ENCODE peak calls at places on chromosomes 7 and 10, in nine cellular contexts. D, A, W, F, O, E, P, J and H are unnamed samples.

GRCh38 chr10:55852850-55853249 is 508.2 kb downstream of the ZWINT start:
- DNase-seq in W (no peak), J (no peak), D (no peak), E (no peak), F (no peak), P (no peak), O (no peak), A (no peak), H (no peak)

GRCh38 chr10:111106081-111106480 is 29.3 kb downstream of the ADRA2A start:
- DNase-seq in D (no peak), J (no peak), A (no peak), F (no peak), W (no peak), P (no peak), E (no peak), O (no peak), H (no peak)

GRCh38 chr7:139901411-139901810 is 72.3 kb downstream of the TBXAS1 start:
- DNase-seq in D (peak), P (no peak), A (no peak), W (no peak), F (no peak), O (no peak), E (no peak), J (no peak), H (no peak)

GRCh38 chr10:4708123-4708759 is 117.8 kb upstream of the AKR1E2 start:
- DNase-seq in D (peak), J (no peak), A (peak), O (peak), P (no peak), F (no peak), W (peak), E (no peak), H (no peak)

GRCh38 chr10:71965623-71966022 is 1.4 kb downstream of the CHST3 start:
- DNase-seq in J (no peak), W (no peak), E (no peak), A (no peak), D (no peak), P (no peak), O (no peak), F (no peak), H (no peak)

GRCh38 chr7:84809877-84810276 is 377.0 kb downstream of the SEMA3D start:
- DNase-seq in D (no peak), P (no peak), F (no peak), J (no peak), A (no peak), O (no peak), W (no peak), E (no peak), H (no peak)

GRCh38 chr10:71090330-71090729 is 122.0 kb upstream of the UNC5B start:
- DNase-seq in F (no peak), W (no peak), J (no peak), P (no peak), O (no peak), A (peak), D (no peak), E (no peak), H (no peak)

GRCh38 chr7:151113344-151114150 is 27.3 kb downstream of the AGAP3 start:
- DNase-seq in D (no peak), F (no peak), W (peak), J (no peak), O (no peak), A (peak), E (no peak), P (peak), H (peak)

GRCh38 chr10:88216976-88217375 is 353.6 kb downstream of the PTEN start:
- DNase-seq in O (no peak), W (no peak), E (no peak), F (no peak), A (no peak), J (no peak), D (peak), P (no peak), H (no peak)

GRCh38 chr7:55265836-55266235 is 99.3 kb upstream of the LANCL2 start:
- DNase-seq in J (no peak), W (peak), O (no peak), F (no peak), P (no peak), E (no peak), A (no peak), D (no peak), H (no peak)

GRCh38 chr7:114825423-114825951 is 96.4 kb upstream of the MDFIC start:
- DNase-seq in P (no peak), A (no peak), O (no peak), J (no peak), D (no peak), F (no peak), E (no peak), W (peak), H (no peak)

GRCh38 chr7:150979706-150980390 is 1.7 kb upstream of the KCNH2 start:
- DNase-seq in D (no peak), F (no peak), A (no peak), W (no peak), O (no peak), J (peak), P (no peak), E (no peak), H (no peak)

GRCh38 chr7:6530626-6531491 is 20.4 kb downstream of the GRID2IP start:
- DNase-seq in P (no peak), F (no peak), O (no peak), E (peak), J (no peak), D (no peak), A (peak), W (no peak), H (no peak)

GRCh38 chr10:67925449-67926005 is 41.1 kb downstream of the SIRT1 start:
- DNase-seq in P (peak), J (no peak), O (no peak), E (no peak), D (no peak), A (no peak), W (no peak), F (no peak), H (no peak)

GRCh38 chr10:130997267-130998045 is 314.1 kb downstream of the TCERG1L start:
- DNase-seq in E (no peak), P (no peak), W (no peak), O (no peak), D (no peak), J (no peak), F (no peak), A (no peak), H (no peak)

GRCh38 chr10:87767253-87767652 is 50.8 kb downstream of the ATAD1 start:
- DNase-seq in J (no peak), E (no peak), O (no peak), W (no peak), P (peak), F (no peak), D (peak), A (no peak), H (no peak)

GRCh38 chr7:127745445-127745844 is 93.5 kb downstream of the SND1 start:
- DNase-seq in E (no peak), W (no peak), J (no peak), F (no peak), O (no peak), A (no peak), P (no peak), D (no peak), H (no peak)

GRCh38 chr10:103556383-103557007 is 63.0 kb downstream of the NEURL1 start:
- DNase-seq in D (no peak), F (no peak), O (no peak), J (no peak), A (no peak), P (no peak), W (no peak), E (no peak), H (no peak)

GRCh38 chr7:1224093-1224702 is 8.5 kb upstream of the UNCX start:
- DNase-seq in D (no peak), W (no peak), O (no peak), E (no peak), F (no peak), A (no peak), J (no peak), P (no peak), H (no peak)

GRCh38 chr7:55561756-55562155 is 10.5 kb downstream of the VOPP1 start:
- DNase-seq in W (no peak), D (peak), A (no peak), O (no peak), E (no peak), F (no peak), J (no peak), P (no peak), H (no peak)

GRCh38 chr10:1209355-1209979 is 153.3 kb downstream of the WDR37 start:
- DNase-seq in J (no peak), E (peak), O (no peak), W (no peak), P (no peak), D (no peak), A (no peak), F (no peak), H (no peak)

GRCh38 chr7:156368459-156368858 is 272.1 kb upstream of the RNF32 start:
- DNase-seq in A (no peak), F (no peak), E (no peak), P (no peak), D (no peak), W (no peak), J (no peak), O (no peak), H (no peak)

DNA sequence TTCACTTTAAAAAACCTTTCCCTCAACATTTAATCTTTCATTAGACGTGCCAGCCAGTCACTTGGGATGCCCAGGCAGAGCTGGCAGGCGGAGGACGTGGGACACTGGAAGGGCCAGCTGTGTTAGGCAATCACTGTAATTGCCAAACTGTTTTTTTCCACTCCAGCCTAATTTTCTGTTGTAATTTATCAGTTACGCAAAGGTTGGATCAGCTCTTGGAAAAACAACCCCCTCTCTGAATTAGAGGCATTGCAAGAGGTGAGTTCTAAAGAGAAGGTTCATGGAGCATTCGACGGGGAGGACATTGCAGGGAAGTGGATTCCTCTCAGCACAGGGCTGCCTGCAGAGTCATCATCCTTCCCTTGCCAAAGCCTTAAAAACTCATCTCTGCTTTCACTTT is 272.5 kb upstream of the RNF32 start:
- DNase-seq in J (no peak), F (no peak), O (no peak), P (no peak), D (no peak), A (no peak), W (no peak), E (no peak), H (no peak)
- TF ChIP-seq POLR2A in J (no peak), F (no peak), O (no peak), P (no peak), D (no peak), A (no peak), W (no peak), E (no peak), H (no peak)

DNA sequence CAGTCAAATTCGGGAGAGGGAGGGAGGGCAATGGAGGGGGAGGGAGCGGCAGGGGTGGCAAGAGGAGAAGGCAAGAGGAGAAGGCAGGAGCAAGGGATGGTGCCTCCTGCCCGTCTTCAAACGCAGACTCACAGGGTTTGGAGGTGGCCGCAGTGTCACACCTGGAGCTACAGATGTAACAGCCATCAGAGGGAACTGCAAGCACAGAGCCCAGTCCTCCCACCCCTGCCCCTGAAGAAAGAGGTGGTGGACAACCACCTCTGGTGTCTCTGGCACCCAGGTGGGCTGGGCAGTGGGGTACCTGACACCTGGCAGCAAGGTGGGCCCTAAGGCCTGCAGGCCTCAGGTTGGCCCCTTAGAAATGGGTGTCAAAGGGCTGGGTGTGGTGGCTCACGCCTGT is 67.0 kb upstream of the SDK1 start:
- DNase-seq in F (no peak), A (no peak), O (no peak), D (no peak), E (peak), J (no peak), W (no peak), P (no peak), H (no peak)
- TF ChIP-seq POLR2A in F (no peak), A (no peak), O (no peak), D (no peak), E (no peak), J (no peak), W (no peak), P (no peak), H (no peak)

GRCh38 chr7:22713463-22713862 is 13.5 kb upstream of the IL6 start:
- DNase-seq in E (no peak), W (no peak), P (no peak), D (no peak), J (no peak), A (no peak), F (no peak), O (no peak), H (no peak)

GRCh38 chr7:22717760-22718159 is 9.2 kb upstream of the IL6 start:
- DNase-seq in E (no peak), O (no peak), J (no peak), D (no peak), P (no peak), W (no peak), A (no peak), F (no peak), H (no peak)

GRCh38 chr7:22715969-22716368 is 11.0 kb upstream of the IL6 start:
- DNase-seq in P (no peak), E (no peak), A (no peak), W (no peak), O (no peak), J (no peak), D (no peak), F (no peak), H (no peak)

GRCh38 chr7:22709857-22710256 is 17.1 kb upstream of the IL6 start:
- DNase-seq in E (no peak), P (no peak), W (no peak), J (no peak), D (no peak), A (no peak), O (no peak), F (no peak), H (no peak)

GRCh38 chr7:22712999-22713398 is 14.0 kb upstream of the IL6 start:
- DNase-seq in W (no peak), E (no peak), O (no peak), A (no peak), F (no peak), J (no peak), P (no peak), D (no peak), H (no peak)
- TF ChIP-seq POLR2A in W (no peak), E (no peak), O (no peak), A (no peak), F (no peak), J (no peak), P (no peak), D (no peak), H (no peak)

GRCh38 chr10:124459395-124459794 is 2.2 kb upstream of the LHPP start:
- DNase-seq in D (no peak), J (no peak), E (no peak), W (no peak), F (no peak), A (no peak), O (no peak), P (no peak), H (no peak)

GRCh38 chr10:124460144-124460543 is 1.5 kb upstream of the LHPP start:
- DNase-seq in F (no peak), J (no peak), W (no peak), O (no peak), D (no peak), A (no peak), P (no peak), E (no peak), H (no peak)

GRCh38 chr10:124462348-124462695 is 699 bp downstream of the LHPP start:
- DNase-seq in W (no peak), J (no peak), P (no peak), D (no peak), E (no peak), F (no peak), O (no peak), A (no peak), H (no peak)

GRCh38 chr10:124464028-124464751 is 2.6 kb downstream of the LHPP start:
- DNase-seq in O (no peak), D (no peak), J (no peak), A (no peak), E (no peak), W (no peak), F (no peak), P (no peak), H (no peak)

DNA sequence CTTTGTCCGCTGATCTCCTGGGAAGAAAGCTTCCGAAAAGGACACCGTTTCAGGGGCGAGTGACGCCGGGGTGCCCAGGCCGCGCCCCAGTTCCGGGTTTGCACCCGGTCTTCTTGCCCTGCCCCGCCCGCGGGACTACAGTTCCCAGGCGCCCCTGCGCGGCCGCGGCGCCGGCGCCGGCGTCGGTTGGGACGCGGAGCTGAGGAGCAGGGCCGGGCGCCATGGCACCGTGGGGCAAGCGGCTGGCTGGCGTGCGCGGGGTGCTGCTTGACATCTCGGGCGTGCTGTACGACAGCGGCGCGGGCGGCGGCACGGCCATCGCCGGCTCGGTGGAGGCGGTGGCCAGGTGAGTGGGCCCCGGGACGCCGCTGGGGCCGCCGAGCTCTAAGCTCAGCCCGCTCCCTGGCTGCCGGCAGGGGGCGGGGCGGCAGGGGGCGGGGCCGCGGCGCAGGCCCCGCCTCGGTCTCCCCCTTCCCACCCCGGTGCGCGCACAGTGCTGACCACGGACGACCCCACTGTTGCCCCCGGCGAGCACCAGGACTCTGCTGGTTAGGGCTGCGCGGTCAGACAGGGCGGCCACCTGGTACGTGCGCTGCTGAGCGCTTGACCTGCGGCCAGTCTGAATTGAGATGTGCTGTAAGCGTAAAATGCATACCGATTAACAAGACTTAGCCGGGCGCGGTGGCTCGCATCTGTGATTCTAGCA is at the start of gene LHPP:
- DNase-seq in O (no peak), F (peak), E (peak), P (peak), A (peak), D (peak), W (peak), J (peak), H (peak)
- TF ChIP-seq POLR2A in O (no peak), F (peak), E (no peak), P (no peak), A (peak), D (peak), W (peak), J (no peak), H (peak)

GRCh38 chr10:31381171-31381570 is 62.2 kb downstream of the ZEB1 start:
- DNase-seq in F (no peak), W (no peak), P (no peak), D (no peak), E (no peak), J (no peak), A (no peak), O (no peak), H (no peak)

GRCh38 chr10:31384589-31384949 is 65.6 kb downstream of the ZEB1 start:
- DNase-seq in W (no peak), P (peak), O (no peak), D (no peak), A (no peak), J (no peak), F (no peak), E (no peak), H (no peak)

GRCh38 chr10:31381766-31382316 is 62.8 kb downstream of the ZEB1 start:
- DNase-seq in J (no peak), E (no peak), W (no peak), F (no peak), D (no peak), O (no peak), A (no peak), P (peak), H (no peak)

DNA sequence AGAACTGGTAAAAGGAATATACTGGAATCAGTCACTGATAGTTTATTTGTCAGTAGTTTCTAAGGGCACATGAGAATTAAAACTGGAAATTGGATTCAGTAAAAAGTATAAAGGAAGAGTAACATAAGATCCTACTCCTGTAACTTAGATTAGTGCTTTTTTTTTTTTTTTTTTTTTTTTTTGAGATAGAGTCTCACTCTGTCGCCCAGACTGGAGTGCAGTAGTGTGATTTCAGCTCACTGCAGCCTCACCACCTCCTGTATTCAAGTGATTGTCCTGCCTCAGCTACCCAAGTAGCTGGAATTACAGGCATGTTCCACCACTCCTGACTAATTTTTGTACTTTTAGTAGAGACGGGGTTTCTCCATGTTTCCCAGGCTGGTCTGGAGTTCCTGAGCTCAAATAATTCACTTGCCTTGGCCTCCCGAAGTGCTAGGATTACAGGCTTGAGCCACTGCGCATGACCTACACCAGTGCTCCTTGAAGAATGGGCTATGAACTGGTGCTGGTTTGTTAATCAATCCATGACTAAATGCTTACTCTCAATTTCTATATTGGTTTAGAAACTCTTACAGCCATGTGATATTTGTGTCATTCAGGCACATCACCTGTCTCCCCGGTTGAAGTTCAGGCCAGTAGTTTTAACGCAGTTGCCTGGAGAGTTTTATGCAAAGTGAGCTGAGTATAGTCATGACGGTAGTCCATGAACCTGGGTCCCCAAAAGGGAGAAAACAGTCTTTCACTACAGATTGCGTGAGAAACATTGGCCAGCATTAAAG is 65.0 kb downstream of the ZEB1 start:
- DNase-seq in J (no peak), E (no peak), D (no peak), A (no peak), W (no peak), O (no peak), P (no peak), F (no peak), H (no peak)
- TF ChIP-seq POLR2A in J (no peak), E (no peak), D (no peak), A (no peak), W (no peak), O (no peak), P (no peak), F (no peak), H (no peak)